ENCODE peak calls at places on chromosomes 1 and 21, in five cellular contexts. R, M, C, D and O are unnamed samples. For H3K4me1 and H3K27me3, the result is how much of the 10 kb centered on the place peaks cover.

GRCh38 chr1:183461350-183461749 is 10.9 kb upstream of the SMG7 start:
- DNase-seq in C (no peak), M (no peak), D (peak), R (peak), O (peak)

GRCh38 chr1:4837752-4838151 is 183.3 kb downstream of the AJAP1 start:
- DNase-seq in C (no peak), M (no peak), D (no peak), R (no peak), O (peak)

GRCh38 chr1:24898152-24898908 is 31.7 kb downstream of the RUNX3 start:
- DNase-seq in M (peak), D (peak), C (no peak), R (peak), O (no peak)

GRCh38 chr1:210448293-210448892 is 119.7 kb downstream of the HHAT start:
- DNase-seq in R (peak), D (peak), C (peak), M (no peak), O (no peak)

GRCh38 chr1:1361982-1362423 is 3.6 kb upstream of the MXRA8 start:
- DNase-seq in D (peak), C (peak), R (no peak), M (peak), O (no peak)

GRCh38 chr1:202694354-202694753 is 15.9 kb downstream of the SYT2 start:
- DNase-seq in D (no peak), R (no peak), C (no peak), M (no peak), O (no peak)

GRCh38 chr1:174605198-174605597 is 157.4 kb downstream of the GPR52 start:
- DNase-seq in D (no peak), M (no peak), C (no peak), R (no peak), O (no peak)

GRCh38 chr1:116115476-116115875 is 4.3 kb downstream of the MAB21L3 start:
- DNase-seq in R (peak), D (no peak), M (no peak), C (peak), O (peak)

GRCh38 chr21:15140321-15141019 is 75.7 kb upstream of the NRIP1 start:
- DNase-seq in D (no peak), C (no peak), R (no peak), M (no peak), O (no peak)

GRCh38 chr1:1610796-1611597 is 4.3 kb upstream of the MIB2 start:
- DNase-seq in R (no peak), C (no peak), D (no peak), M (peak), O (no peak)

GRCh38 chr1:226820935-226821718 is 49.3 kb upstream of the PSEN2 start:
- DNase-seq in C (peak), M (peak), D (peak), R (no peak), O (peak)

GRCh38 chr1:226164154-226164553 is 22.4 kb downstream of the ACBD3 start:
- DNase-seq in R (no peak), D (no peak), C (no peak), M (no peak), O (no peak)

GRCh38 chr1:72623299-72623708 is 341.0 kb upstream of the NEGR1 start:
- DNase-seq in M (no peak), R (peak), C (peak), D (no peak), O (peak)

GRCh38 chr1:161209790-161210409 is 5.2 kb upstream of the FCER1G start:
- DNase-seq in D (peak), C (peak), R (peak), M (peak), O (peak)

GRCh38 chr1:216665891-216666290 is 57.3 kb downstream of the ESRRG start:
- DNase-seq in D (no peak), M (no peak), R (no peak), C (no peak), O (peak)

GRCh38 chr1:65310078-65310587 is 790 bp downstream of the DNAJC6 start:
- DNase-seq in M (no peak), C (no peak), D (no peak), R (no peak), O (no peak)

GRCh38 chr1:38489844-38490270 is 369.7 kb downstream of the RRAGC start:
- DNase-seq in R (peak), M (no peak), D (no peak), C (no peak), O (no peak)

GRCh38 chr1:54402896-54403295 is 3.3 kb downstream of the SSBP3 start:
- DNase-seq in D (no peak), M (no peak), R (peak), C (peak), O (no peak)

GRCh38 chr1:216604771-216605170 is 118.5 kb downstream of the ESRRG start:
- DNase-seq in R (no peak), C (no peak), D (no peak), M (no peak), O (no peak)

GRCh38 chr21:45295576-45296365 is 8.1 kb upstream of the POFUT2 start:
- DNase-seq in R (no peak), C (peak), M (peak), D (no peak), O (peak)

GRCh38 chr1:107480548-107480947 is 339.7 kb downstream of the NTNG1 start:
- DNase-seq in R (no peak), M (no peak), D (no peak), C (peak), O (no peak)

DNA sequence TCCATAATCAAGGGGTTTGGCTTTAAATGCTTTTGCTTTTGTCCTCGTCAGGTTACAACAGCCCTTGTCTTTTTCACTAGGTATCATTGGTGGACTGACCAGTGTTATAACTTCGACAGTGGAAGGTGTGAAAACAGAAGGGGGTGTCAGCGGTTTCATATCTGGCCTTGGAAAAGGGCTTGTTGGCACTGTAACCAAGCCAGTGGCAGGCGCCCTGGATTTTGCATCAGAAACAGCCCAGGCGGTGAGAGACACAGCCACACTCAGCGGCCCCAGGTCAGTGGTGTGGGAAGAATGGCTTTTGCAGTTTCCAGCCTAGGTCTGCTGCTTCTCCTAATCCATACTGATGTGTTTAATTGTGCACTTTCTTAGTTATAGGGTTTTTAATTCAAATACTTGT is 157.9 kb downstream of the DHRS3 start:
- DNase-seq in D (no peak), R (no peak), M (no peak), C (no peak), O (no peak)
- H3K4me1 ChIP-seq in D (half or more), R (under half), M (under half), C (under half), O (under half)

DNA sequence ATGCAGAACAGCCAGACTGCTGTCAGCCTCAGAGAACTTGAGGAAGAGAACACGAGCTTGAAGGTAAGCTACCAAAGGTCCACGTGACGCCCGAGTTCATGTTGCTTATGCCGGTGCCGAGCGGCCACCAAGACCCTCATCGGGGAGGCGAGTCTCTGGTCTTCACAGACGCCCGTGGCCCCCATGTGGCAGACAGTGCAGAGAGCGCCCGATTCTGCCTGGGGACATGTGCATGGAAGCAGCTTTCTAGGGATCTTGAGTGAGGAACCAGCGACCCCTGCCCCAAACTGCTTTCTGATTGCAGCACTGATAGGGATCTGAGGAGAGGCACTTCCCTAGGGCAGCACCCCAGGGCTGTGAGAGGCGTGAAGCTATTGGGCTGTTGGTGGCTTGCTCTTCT is 56.3 kb upstream of the DIP2A start:
- DNase-seq in C (no peak), M (no peak), R (no peak), D (no peak), O (no peak)
- TF ChIP-seq CTCF in C (no peak), M (no peak), R (no peak), D (no peak), O (no peak)

GRCh38 chr1:157286646-157287420 is 148.6 kb upstream of the ETV3 start:
- DNase-seq in M (no peak), D (no peak), R (no peak), C (no peak), O (no peak)
- H3K27me3 ChIP-seq in M (under half), D (under half), R (half or more), C (under half), O (under half)

GRCh38 chr1:36380003-36380631 is 5.6 kb downstream of the STK40 start:
- DNase-seq in D (no peak), C (no peak), R (no peak), M (peak), O (no peak)
- H3K4me1 ChIP-seq in D (half or more), C (under half), R (under half), M (under half), O (under half)

GRCh38 chr1:95084317-95085176 is 11.8 kb upstream of the ALG14 start:
- DNase-seq in C (peak), R (no peak), M (no peak), D (peak), O (no peak)
- TF ChIP-seq CTCF in C (peak), R (peak), M (peak), D (peak), O (peak)

GRCh38 chr21:26788783-26789182 is 56.4 kb downstream of the ADAMTS1 start:
- DNase-seq in D (no peak), R (no peak), M (peak), C (no peak), O (no peak)
- H3K27me3 ChIP-seq in D (under half), R (under half), M (under half), C (under half), O (under half)

DNA sequence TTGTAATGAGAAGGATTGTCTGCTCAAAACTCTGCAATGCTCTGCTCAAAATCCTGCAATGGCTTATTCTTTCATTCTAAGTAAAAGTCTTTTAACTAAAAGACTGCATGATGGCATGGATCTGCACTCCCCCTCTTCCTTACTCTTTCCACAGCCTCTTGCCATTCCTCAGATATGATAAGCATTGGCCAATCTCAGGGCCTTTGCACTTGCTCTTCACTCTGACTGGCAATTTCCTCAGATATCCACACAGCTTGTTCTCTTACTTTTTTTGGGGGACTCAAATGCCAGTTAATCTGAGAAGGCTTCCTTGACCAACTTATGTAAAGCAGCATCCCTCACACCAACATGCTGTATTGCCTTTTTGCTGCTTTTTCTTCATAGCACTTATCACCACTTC is 2.8 kb upstream of the ZMPSTE24 start:
- DNase-seq in M (no peak), R (no peak), C (no peak), D (no peak), O (no peak)
- H3K4me1 ChIP-seq in M (under half), R (under half), C (under half), D (under half), O (under half)

GRCh38 chr1:243475966-243476365 is 220.1 kb downstream of the SDCCAG8 start:
- DNase-seq in M (no peak), C (peak), R (no peak), D (no peak), O (no peak)
- TF ChIP-seq CTCF in M (no peak), C (no peak), R (no peak), D (no peak), O (peak)